ENCODE peak calls at places on chromosomes 16 and 17, in seven cellular contexts. Z is fibroblast of lung; D is stomach; G is CD8-positive, alpha-beta T cell; H is A549; R is GM12878; T is IMR-90. V is an unnamed sample. For H3K4me1, the result is how much of the 10 kb centered on the place peaks cover.

GRCh38 chr16:64829678-64830077 is 292.2 kb downstream of the CDH11 start:
- DNase-seq in Z (no peak), D (no peak), G (no peak), H (no peak), R (no peak), T (no peak), V (no peak)

GRCh38 chr16:10579965-10580918 is at the start of gene EMP2:
- DNase-seq in Z (peak), D (peak), G (no peak), H (peak), R (no peak), T (peak), V (no peak)

GRCh38 chr16:72467157-72467759 is 295.3 kb upstream of the PMFBP1 start:
- DNase-seq in Z (peak), D (no peak), G (no peak), H (peak), R (no peak), T (peak), V (no peak)

GRCh38 chr16:50614956-50615727 is 66.0 kb downstream of the SNX20 start:
- DNase-seq in Z (no peak), D (no peak), G (no peak), H (no peak), R (no peak), T (no peak), V (no peak)

GRCh38 chr17:40307691-40308289 is 1.2 kb upstream of the RARA start:
- DNase-seq in Z (no peak), D (no peak), G (no peak), H (no peak), R (no peak), T (no peak), V (no peak)

GRCh38 chr17:1972429-1973160 is 52.5 kb downstream of the RTN4RL1 start:
- DNase-seq in Z (no peak), D (no peak), G (no peak), H (no peak), R (no peak), T (peak), V (no peak)

GRCh38 chr17:29461807-29462206 is 71.6 kb downstream of the TAOK1 start:
- DNase-seq in Z (peak), D (no peak), G (no peak), H (no peak), R (no peak), T (no peak), V (no peak)

GRCh38 chr16:79247386-79247785 is 353.2 kb downstream of the MAF start:
- DNase-seq in Z (no peak), D (no peak), G (no peak), H (no peak), R (no peak), T (no peak), V (peak)

GRCh38 chr16:57540387-57540786 is 2.1 kb upstream of the ADGRG5 start:
- DNase-seq in Z (no peak), D (peak), G (no peak), H (no peak), R (no peak), T (no peak), V (peak)

GRCh38 chr16:59527206-59527997 is 793.3 kb upstream of the GOT2 start:
- DNase-seq in Z (peak), D (no peak), G (no peak), H (peak), R (no peak), T (peak), V (no peak)

GRCh38 chr16:29809850-29810698 is 1.9 kb upstream of the PRRT2 start:
- DNase-seq in Z (no peak), D (no peak), G (no peak), H (no peak), R (no peak), T (no peak), V (no peak)

GRCh38 chr17:80941743-80942211 is 49.9 kb upstream of the CHMP6 start:
- DNase-seq in Z (peak), D (no peak), G (no peak), H (no peak), R (no peak), T (peak), V (no peak)

GRCh38 chr17:3613139-3613538 is 3.9 kb upstream of the TRPV1 start:
- DNase-seq in Z (no peak), D (no peak), G (no peak), H (no peak), R (no peak), T (no peak), V (no peak)

GRCh38 chr17:80036715-80037477 is 454 bp downstream of the CCDC40 start:
- DNase-seq in Z (peak), D (no peak), G (peak), H (peak), R (no peak), T (no peak), V (no peak)

GRCh38 chr16:11977206-11978041 is 890 bp downstream of the SNX29 start:
- DNase-seq in Z (peak), D (no peak), G (no peak), H (peak), R (no peak), T (peak), V (peak)

GRCh38 chr17:82361885-82362633 is 3.0 kb downstream of the TEX19 start:
- DNase-seq in Z (no peak), D (no peak), G (no peak), H (no peak), R (no peak), T (no peak), V (no peak)

GRCh38 chr17:82367724-82368524 is 3.6 kb upstream of the UTS2R start:
- DNase-seq in Z (no peak), D (no peak), G (no peak), H (peak), R (no peak), T (peak), V (no peak)

GRCh38 chr17:82366749-82367148 is 4.8 kb upstream of the UTS2R start:
- DNase-seq in Z (no peak), D (no peak), G (no peak), H (no peak), R (no peak), T (no peak), V (no peak)

GRCh38 chr17:82369211-82369610 is 2.4 kb upstream of the UTS2R start:
- DNase-seq in Z (no peak), D (no peak), G (no peak), H (no peak), R (no peak), T (no peak), V (no peak)

DNA sequence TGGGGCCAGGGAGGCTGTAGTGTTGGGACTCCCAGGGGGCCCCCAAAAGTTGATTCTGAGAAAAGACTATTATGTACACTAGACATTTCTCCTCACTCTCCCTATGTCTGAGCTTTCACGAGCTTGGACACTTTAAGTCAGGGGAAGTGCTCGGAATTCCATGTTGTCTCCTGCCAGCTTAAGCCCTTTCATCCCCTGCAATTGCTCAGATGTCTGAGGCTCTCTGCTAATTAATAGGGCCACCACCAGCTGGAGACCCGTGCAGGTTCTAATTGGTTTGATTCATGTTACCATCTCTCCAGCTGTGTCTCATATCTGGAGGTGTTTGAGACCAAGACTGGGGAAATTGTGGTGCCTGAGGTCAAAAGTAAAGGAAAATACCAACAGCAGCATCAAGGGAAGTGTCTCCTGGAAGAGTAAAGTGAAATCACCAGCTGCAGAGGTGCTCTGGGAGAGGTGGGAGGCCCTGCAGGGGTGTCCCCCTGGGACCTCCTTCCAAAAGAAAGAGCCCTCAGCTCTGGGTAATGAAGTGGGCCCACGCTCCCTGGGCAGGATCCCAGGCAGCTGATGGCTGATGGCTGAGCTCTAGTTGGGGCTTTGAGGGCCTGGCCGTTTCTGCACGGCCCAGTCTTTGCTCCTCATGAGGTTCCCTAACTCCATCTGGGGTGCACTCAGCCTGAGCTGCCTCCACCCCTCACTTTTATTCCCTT is 5.8 kb upstream of the UTS2R start:
- DNase-seq in Z (no peak), D (no peak), G (no peak), H (no peak), R (no peak), T (no peak), V (no peak)
- H3K4me1 ChIP-seq in Z (under half), D (under half), G (under half), H (under half), R (under half), T (under half), V (under half)

DNA sequence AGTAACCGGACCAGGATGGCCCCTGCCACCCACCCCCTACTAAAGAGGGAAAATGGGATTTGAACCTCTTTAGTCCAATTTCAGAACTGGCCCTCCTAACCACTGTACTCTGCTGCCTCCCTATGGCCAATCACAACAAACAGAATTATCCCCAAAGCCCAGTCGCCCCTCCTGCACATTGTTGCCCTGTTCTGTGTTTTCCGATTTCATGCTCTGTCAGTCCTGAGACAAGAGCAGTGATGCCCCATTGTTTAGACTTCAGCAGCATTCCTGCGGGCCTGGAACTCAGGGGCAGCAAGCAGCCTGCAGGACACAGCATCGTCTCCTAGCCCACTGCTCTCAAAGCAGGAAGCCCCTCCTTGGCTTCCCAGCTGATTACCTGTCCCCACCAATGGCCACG is 20.5 kb upstream of the KLHL11 start:
- DNase-seq in Z (no peak), D (no peak), G (no peak), H (peak), R (no peak), T (no peak), V (no peak)
- TF ChIP-seq CTCF in Z (peak), D (no peak), G (no peak), H (peak), R (peak), T (peak), V (no peak)

GRCh38 chr16:67930678-67931211 is 917 bp downstream of the CTRL start:
- DNase-seq in Z (no peak), D (no peak), G (no peak), H (no peak), R (no peak), T (no peak), V (no peak)
- H3K4me1 ChIP-seq in Z (under half), D (under half), G (under half), H (under half), R (under half), T (under half), V (under half)

DNA sequence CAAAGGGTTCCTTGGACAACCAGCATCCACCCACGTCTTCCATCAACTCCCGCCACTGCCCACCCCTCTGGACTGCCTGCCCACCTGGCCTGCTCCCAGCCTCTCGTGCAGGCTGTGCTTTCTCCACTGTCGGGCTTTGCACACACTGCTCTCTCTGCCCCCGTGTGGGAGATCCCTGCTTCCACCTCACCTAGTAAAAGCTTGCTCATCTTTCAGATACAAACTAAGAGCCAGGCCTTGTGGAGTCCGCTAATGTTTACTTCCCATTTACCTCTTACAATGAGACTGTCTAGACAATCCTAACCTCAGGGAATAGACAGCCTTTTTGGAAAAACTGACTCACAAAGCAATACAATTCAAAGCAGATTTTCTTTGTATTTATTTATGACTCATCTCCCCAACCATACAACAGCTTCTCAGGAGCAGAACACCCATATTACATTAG is 67.6 kb downstream of the USP31 start:
- DNase-seq in Z (peak), D (no peak), G (no peak), H (peak), R (no peak), T (peak), V (no peak)
- TF ChIP-seq CTCF in Z (no peak), D (no peak), G (no peak), H (peak), R (no peak), T (no peak), V (no peak)

GRCh38 chr17:82496529-82497434 is 22.8 kb upstream of the FOXK2 start:
- DNase-seq in Z (peak), D (peak), G (peak), H (peak), R (peak), T (peak), V (peak)

GRCh38 chr17:82493517-82493840 is 26.1 kb upstream of the FOXK2 start:
- DNase-seq in Z (peak), D (no peak), G (no peak), H (no peak), R (no peak), T (no peak), V (no peak)

GRCh38 chr17:82492647-82493516 is 26.6 kb upstream of the FOXK2 start:
- DNase-seq in Z (peak), D (no peak), G (no peak), H (no peak), R (no peak), T (peak), V (peak)

GRCh38 chr17:82495844-82496528 is 23.5 kb upstream of the FOXK2 start:
- DNase-seq in Z (no peak), D (no peak), G (no peak), H (no peak), R (no peak), T (no peak), V (no peak)

GRCh38 chr17:82494236-82495055 is 25.1 kb upstream of the FOXK2 start:
- DNase-seq in Z (peak), D (peak), G (peak), H (peak), R (peak), T (peak), V (peak)
- H3K4me1 ChIP-seq in Z (under half), D (under half), G (under half), H (under half), R (under half), T (under half), V (half or more)

DNA sequence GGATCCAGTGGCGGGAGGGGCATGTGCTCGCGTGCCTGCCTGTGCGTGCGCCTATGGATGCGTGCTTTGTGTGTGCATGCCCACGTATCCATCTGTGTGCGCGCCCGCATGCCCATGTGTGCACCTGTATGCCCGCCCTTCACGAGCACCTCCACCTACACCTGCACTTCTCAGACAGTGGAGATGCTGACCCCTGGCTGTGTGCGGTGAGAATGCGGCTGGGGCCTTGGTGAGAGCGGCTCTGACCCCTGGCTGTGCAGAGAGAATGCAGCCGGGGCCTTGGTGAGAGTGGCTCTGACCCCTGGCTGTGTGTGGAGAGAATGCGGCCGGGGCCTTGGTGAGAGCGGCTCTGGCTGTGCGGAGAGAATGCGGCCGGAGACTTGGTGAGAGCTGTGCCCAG is 33.9 kb downstream of the AXIN1 start:
- DNase-seq in Z (no peak), D (no peak), G (no peak), H (peak), R (no peak), T (no peak), V (no peak)
- TF ChIP-seq CTCF in Z (no peak), D (no peak), G (no peak), H (no peak), R (peak), T (no peak), V (no peak)